ENCODE peak calls at places on chromosomes 11 and 22, in ten cellular contexts. One of them, this sample, is unnamed.

GRCh38 chr11:44112083-44112865 is 16.8 kb downstream of the EXT2 start:
- DNase-seq in Right ventricle myocardium superior: peak
- DNase-seq in neural crest cell: no peak
- DNase-seq in thoracic aorta: no peak
- DNase-seq in dorsolateral prefrontal cortex: peak
- DNase-seq in H9: no peak
- DNase-seq in right cardiac atrium: peak
- DNase-seq in activated CD4-positive, alpha-beta memory T cell treated with anti-CD3 and anti-CD28 coated beads for 36 hours: peak
- DNase-seq in type B pancreatic cell: no peak
- DNase-seq in iPS-NIHi11: no peak
- DNase-seq in this sample: no peak

GRCh38 chr22:18952022-18952421 is 15.9 kb upstream of the PRODH start:
- DNase-seq in Right ventricle myocardium superior: peak
- DNase-seq in neural crest cell: no peak
- DNase-seq in thoracic aorta: no peak
- DNase-seq in dorsolateral prefrontal cortex: no peak
- DNase-seq in H9: no peak
- DNase-seq in right cardiac atrium: no peak
- DNase-seq in activated CD4-positive, alpha-beta memory T cell treated with anti-CD3 and anti-CD28 coated beads for 36 hours: no peak
- DNase-seq in type B pancreatic cell: no peak
- DNase-seq in iPS-NIHi11: no peak
- DNase-seq in this sample: no peak

GRCh38 chr11:34809191-34810106 is 106.7 kb downstream of the APIP start:
- DNase-seq in Right ventricle myocardium superior: no peak
- DNase-seq in neural crest cell: no peak
- DNase-seq in thoracic aorta: no peak
- DNase-seq in dorsolateral prefrontal cortex: no peak
- DNase-seq in H9: no peak
- DNase-seq in right cardiac atrium: no peak
- DNase-seq in activated CD4-positive, alpha-beta memory T cell treated with anti-CD3 and anti-CD28 coated beads for 36 hours: no peak
- DNase-seq in type B pancreatic cell: no peak
- DNase-seq in iPS-NIHi11: no peak
- DNase-seq in this sample: no peak

GRCh38 chr11:134443246-134443645 is 31.2 kb upstream of the B3GAT1 start:
- DNase-seq in Right ventricle myocardium superior: no peak
- DNase-seq in neural crest cell: no peak
- DNase-seq in thoracic aorta: no peak
- DNase-seq in dorsolateral prefrontal cortex: no peak
- DNase-seq in H9: no peak
- DNase-seq in right cardiac atrium: no peak
- DNase-seq in activated CD4-positive, alpha-beta memory T cell treated with anti-CD3 and anti-CD28 coated beads for 36 hours: no peak
- DNase-seq in type B pancreatic cell: no peak
- DNase-seq in iPS-NIHi11: no peak
- DNase-seq in this sample: no peak

GRCh38 chr22:21064917-21065864 is 19.4 kb downstream of the LRRC74B start:
- DNase-seq in Right ventricle myocardium superior: no peak
- DNase-seq in neural crest cell: no peak
- DNase-seq in thoracic aorta: no peak
- DNase-seq in dorsolateral prefrontal cortex: no peak
- DNase-seq in H9: no peak
- DNase-seq in right cardiac atrium: no peak
- DNase-seq in activated CD4-positive, alpha-beta memory T cell treated with anti-CD3 and anti-CD28 coated beads for 36 hours: no peak
- DNase-seq in type B pancreatic cell: no peak
- DNase-seq in iPS-NIHi11: no peak
- DNase-seq in this sample: no peak

GRCh38 chr11:76212086-76213035 is 6.1 kb upstream of the WNT11 start:
- DNase-seq in Right ventricle myocardium superior: peak
- DNase-seq in neural crest cell: no peak
- DNase-seq in thoracic aorta: no peak
- DNase-seq in dorsolateral prefrontal cortex: no peak
- DNase-seq in H9: no peak
- DNase-seq in right cardiac atrium: peak
- DNase-seq in activated CD4-positive, alpha-beta memory T cell treated with anti-CD3 and anti-CD28 coated beads for 36 hours: no peak
- DNase-seq in type B pancreatic cell: no peak
- DNase-seq in iPS-NIHi11: no peak
- DNase-seq in this sample: no peak

GRCh38 chr11:44188643-44189042 is 93.2 kb downstream of the EXT2 start:
- DNase-seq in Right ventricle myocardium superior: no peak
- DNase-seq in neural crest cell: no peak
- DNase-seq in thoracic aorta: no peak
- DNase-seq in dorsolateral prefrontal cortex: no peak
- DNase-seq in H9: no peak
- DNase-seq in right cardiac atrium: no peak
- DNase-seq in activated CD4-positive, alpha-beta memory T cell treated with anti-CD3 and anti-CD28 coated beads for 36 hours: no peak
- DNase-seq in type B pancreatic cell: no peak
- DNase-seq in iPS-NIHi11: no peak
- DNase-seq in this sample: no peak

GRCh38 chr11:39435641-39436040 is 2023.8 kb downstream of the LRRC4C start:
- DNase-seq in Right ventricle myocardium superior: no peak
- DNase-seq in neural crest cell: no peak
- DNase-seq in thoracic aorta: no peak
- DNase-seq in dorsolateral prefrontal cortex: no peak
- DNase-seq in H9: no peak
- DNase-seq in right cardiac atrium: no peak
- DNase-seq in activated CD4-positive, alpha-beta memory T cell treated with anti-CD3 and anti-CD28 coated beads for 36 hours: no peak
- DNase-seq in type B pancreatic cell: no peak
- DNase-seq in iPS-NIHi11: no peak
- DNase-seq in this sample: no peak

GRCh38 chr22:33050614-33051230 is 7.5 kb downstream of the SYN3 start:
- DNase-seq in Right ventricle myocardium superior: no peak
- DNase-seq in neural crest cell: no peak
- DNase-seq in thoracic aorta: no peak
- DNase-seq in dorsolateral prefrontal cortex: no peak
- DNase-seq in H9: no peak
- DNase-seq in right cardiac atrium: no peak
- DNase-seq in activated CD4-positive, alpha-beta memory T cell treated with anti-CD3 and anti-CD28 coated beads for 36 hours: no peak
- DNase-seq in type B pancreatic cell: no peak
- DNase-seq in iPS-NIHi11: no peak
- DNase-seq in this sample: no peak

GRCh38 chr11:83583953-83584352 is 297.8 kb upstream of the CCDC90B start:
- DNase-seq in Right ventricle myocardium superior: no peak
- DNase-seq in neural crest cell: no peak
- DNase-seq in thoracic aorta: no peak
- DNase-seq in dorsolateral prefrontal cortex: no peak
- DNase-seq in H9: no peak
- DNase-seq in right cardiac atrium: no peak
- DNase-seq in activated CD4-positive, alpha-beta memory T cell treated with anti-CD3 and anti-CD28 coated beads for 36 hours: no peak
- DNase-seq in type B pancreatic cell: no peak
- DNase-seq in iPS-NIHi11: no peak
- DNase-seq in this sample: no peak

GRCh38 chr22:45626198-45626651 is 45.4 kb upstream of the ATXN10 start:
- DNase-seq in Right ventricle myocardium superior: no peak
- DNase-seq in neural crest cell: no peak
- DNase-seq in thoracic aorta: no peak
- DNase-seq in dorsolateral prefrontal cortex: no peak
- DNase-seq in H9: no peak
- DNase-seq in right cardiac atrium: no peak
- DNase-seq in activated CD4-positive, alpha-beta memory T cell treated with anti-CD3 and anti-CD28 coated beads for 36 hours: no peak
- DNase-seq in type B pancreatic cell: no peak
- DNase-seq in iPS-NIHi11: no peak
- DNase-seq in this sample: no peak

GRCh38 chr11:102421262-102421661 is 31.3 kb downstream of the TMEM123 start:
- DNase-seq in Right ventricle myocardium superior: no peak
- DNase-seq in neural crest cell: no peak
- DNase-seq in thoracic aorta: no peak
- DNase-seq in dorsolateral prefrontal cortex: peak
- DNase-seq in H9: no peak
- DNase-seq in right cardiac atrium: no peak
- DNase-seq in activated CD4-positive, alpha-beta memory T cell treated with anti-CD3 and anti-CD28 coated beads for 36 hours: no peak
- DNase-seq in type B pancreatic cell: no peak
- DNase-seq in iPS-NIHi11: no peak
- DNase-seq in this sample: peak

GRCh38 chr22:40216041-40216756 is 38.5 kb downstream of the TNRC6B start:
- DNase-seq in Right ventricle myocardium superior: no peak
- DNase-seq in neural crest cell: no peak
- DNase-seq in thoracic aorta: no peak
- DNase-seq in dorsolateral prefrontal cortex: no peak
- DNase-seq in H9: peak
- DNase-seq in right cardiac atrium: no peak
- DNase-seq in activated CD4-positive, alpha-beta memory T cell treated with anti-CD3 and anti-CD28 coated beads for 36 hours: peak
- DNase-seq in type B pancreatic cell: peak
- DNase-seq in iPS-NIHi11: no peak
- DNase-seq in this sample: no peak

GRCh38 chr22:32079110-32080089 is 36.3 kb downstream of the SLC5A1 start:
- DNase-seq in Right ventricle myocardium superior: no peak
- DNase-seq in neural crest cell: no peak
- DNase-seq in thoracic aorta: no peak
- DNase-seq in dorsolateral prefrontal cortex: no peak
- DNase-seq in H9: peak
- DNase-seq in right cardiac atrium: no peak
- DNase-seq in activated CD4-positive, alpha-beta memory T cell treated with anti-CD3 and anti-CD28 coated beads for 36 hours: no peak
- DNase-seq in type B pancreatic cell: no peak
- DNase-seq in iPS-NIHi11: peak
- DNase-seq in this sample: no peak

GRCh38 chr11:62472063-62472884 is 53.4 kb downstream of the SCGB1A1 start:
- DNase-seq in Right ventricle myocardium superior: no peak
- DNase-seq in neural crest cell: no peak
- DNase-seq in thoracic aorta: no peak
- DNase-seq in dorsolateral prefrontal cortex: no peak
- DNase-seq in H9: no peak
- DNase-seq in right cardiac atrium: no peak
- DNase-seq in activated CD4-positive, alpha-beta memory T cell treated with anti-CD3 and anti-CD28 coated beads for 36 hours: peak
- DNase-seq in type B pancreatic cell: no peak
- DNase-seq in iPS-NIHi11: no peak
- DNase-seq in this sample: no peak

GRCh38 chr11:70423523-70424505 is 25.5 kb downstream of the CTTN start:
- DNase-seq in Right ventricle myocardium superior: no peak
- DNase-seq in neural crest cell: no peak
- DNase-seq in thoracic aorta: no peak
- DNase-seq in dorsolateral prefrontal cortex: no peak
- DNase-seq in H9: no peak
- DNase-seq in right cardiac atrium: peak
- DNase-seq in activated CD4-positive, alpha-beta memory T cell treated with anti-CD3 and anti-CD28 coated beads for 36 hours: peak
- DNase-seq in type B pancreatic cell: no peak
- DNase-seq in iPS-NIHi11: peak
- DNase-seq in this sample: no peak

GRCh38 chr11:122342089-122342749 is 226.2 kb upstream of the BLID start:
- DNase-seq in Right ventricle myocardium superior: no peak
- DNase-seq in neural crest cell: no peak
- DNase-seq in thoracic aorta: no peak
- DNase-seq in dorsolateral prefrontal cortex: no peak
- DNase-seq in H9: no peak
- DNase-seq in right cardiac atrium: no peak
- DNase-seq in activated CD4-positive, alpha-beta memory T cell treated with anti-CD3 and anti-CD28 coated beads for 36 hours: no peak
- DNase-seq in type B pancreatic cell: no peak
- DNase-seq in iPS-NIHi11: no peak
- DNase-seq in this sample: no peak

GRCh38 chr22:49883294-49883640 is 29.6 kb downstream of the ZBED4 start:
- DNase-seq in Right ventricle myocardium superior: no peak
- DNase-seq in neural crest cell: no peak
- DNase-seq in thoracic aorta: no peak
- DNase-seq in dorsolateral prefrontal cortex: no peak
- DNase-seq in H9: no peak
- DNase-seq in right cardiac atrium: no peak
- DNase-seq in activated CD4-positive, alpha-beta memory T cell treated with anti-CD3 and anti-CD28 coated beads for 36 hours: no peak
- DNase-seq in type B pancreatic cell: no peak
- DNase-seq in iPS-NIHi11: no peak
- DNase-seq in this sample: no peak

GRCh38 chr22:47168900-47169800 is 406.7 kb downstream of the TBC1D22A start:
- DNase-seq in Right ventricle myocardium superior: peak
- DNase-seq in neural crest cell: no peak
- DNase-seq in thoracic aorta: no peak
- DNase-seq in dorsolateral prefrontal cortex: no peak
- DNase-seq in H9: peak
- DNase-seq in right cardiac atrium: peak
- DNase-seq in activated CD4-positive, alpha-beta memory T cell treated with anti-CD3 and anti-CD28 coated beads for 36 hours: no peak
- DNase-seq in type B pancreatic cell: peak
- DNase-seq in iPS-NIHi11: peak
- DNase-seq in this sample: no peak

GRCh38 chr11:68045900-68046299 is 7.1 kb downstream of the TCIRG1 start:
- DNase-seq in Right ventricle myocardium superior: no peak
- DNase-seq in neural crest cell: no peak
- DNase-seq in thoracic aorta: no peak
- DNase-seq in dorsolateral prefrontal cortex: no peak
- DNase-seq in H9: no peak
- DNase-seq in right cardiac atrium: peak
- DNase-seq in activated CD4-positive, alpha-beta memory T cell treated with anti-CD3 and anti-CD28 coated beads for 36 hours: no peak
- DNase-seq in type B pancreatic cell: no peak
- DNase-seq in iPS-NIHi11: no peak
- DNase-seq in this sample: no peak

GRCh38 chr11:74037309-74037708 is 28.4 kb upstream of the UCP3 start:
- DNase-seq in Right ventricle myocardium superior: no peak
- DNase-seq in neural crest cell: no peak
- DNase-seq in thoracic aorta: no peak
- DNase-seq in dorsolateral prefrontal cortex: no peak
- DNase-seq in H9: no peak
- DNase-seq in right cardiac atrium: no peak
- DNase-seq in activated CD4-positive, alpha-beta memory T cell treated with anti-CD3 and anti-CD28 coated beads for 36 hours: no peak
- DNase-seq in type B pancreatic cell: no peak
- DNase-seq in iPS-NIHi11: no peak
- DNase-seq in this sample: no peak

GRCh38 chr11:15117751-15118150 is 3.0 kb downstream of the INSC start:
- DNase-seq in Right ventricle myocardium superior: no peak
- DNase-seq in neural crest cell: peak
- DNase-seq in thoracic aorta: no peak
- DNase-seq in dorsolateral prefrontal cortex: peak
- DNase-seq in H9: no peak
- DNase-seq in right cardiac atrium: no peak
- DNase-seq in activated CD4-positive, alpha-beta memory T cell treated with anti-CD3 and anti-CD28 coated beads for 36 hours: no peak
- DNase-seq in type B pancreatic cell: no peak
- DNase-seq in iPS-NIHi11: no peak
- DNase-seq in this sample: no peak

GRCh38 chr11:96061730-96062524 is 138.0 kb upstream of the MTMR2 start:
- DNase-seq in Right ventricle myocardium superior: no peak
- DNase-seq in neural crest cell: no peak
- DNase-seq in thoracic aorta: no peak
- DNase-seq in dorsolateral prefrontal cortex: no peak
- DNase-seq in H9: no peak
- DNase-seq in right cardiac atrium: no peak
- DNase-seq in activated CD4-positive, alpha-beta memory T cell treated with anti-CD3 and anti-CD28 coated beads for 36 hours: peak
- DNase-seq in type B pancreatic cell: no peak
- DNase-seq in iPS-NIHi11: no peak
- DNase-seq in this sample: no peak

GRCh38 chr11:110086892-110087309 is 6.3 kb upstream of the ZC3H12C start:
- DNase-seq in Right ventricle myocardium superior: no peak
- DNase-seq in neural crest cell: no peak
- DNase-seq in thoracic aorta: no peak
- DNase-seq in dorsolateral prefrontal cortex: no peak
- DNase-seq in H9: no peak
- DNase-seq in right cardiac atrium: no peak
- DNase-seq in activated CD4-positive, alpha-beta memory T cell treated with anti-CD3 and anti-CD28 coated beads for 36 hours: no peak
- DNase-seq in type B pancreatic cell: no peak
- DNase-seq in iPS-NIHi11: no peak
- DNase-seq in this sample: no peak

GRCh38 chr11:117083011-117083940 is 15.0 kb downstream of the SIK3 start:
- DNase-seq in Right ventricle myocardium superior: no peak
- DNase-seq in neural crest cell: no peak
- DNase-seq in thoracic aorta: no peak
- DNase-seq in dorsolateral prefrontal cortex: peak
- DNase-seq in H9: no peak
- DNase-seq in right cardiac atrium: no peak
- DNase-seq in activated CD4-positive, alpha-beta memory T cell treated with anti-CD3 and anti-CD28 coated beads for 36 hours: no peak
- DNase-seq in type B pancreatic cell: no peak
- DNase-seq in iPS-NIHi11: no peak
- DNase-seq in this sample: no peak

GRCh38 chr11:113663567-113663966 is 42.5 kb downstream of the TMPRSS5 start:
- DNase-seq in Right ventricle myocardium superior: no peak
- DNase-seq in neural crest cell: no peak
- DNase-seq in thoracic aorta: no peak
- DNase-seq in dorsolateral prefrontal cortex: no peak
- DNase-seq in H9: no peak
- DNase-seq in right cardiac atrium: no peak
- DNase-seq in activated CD4-positive, alpha-beta memory T cell treated with anti-CD3 and anti-CD28 coated beads for 36 hours: no peak
- DNase-seq in type B pancreatic cell: no peak
- DNase-seq in iPS-NIHi11: no peak
- DNase-seq in this sample: no peak

GRCh38 chr11:128391809-128392208 is 195.5 kb downstream of the ETS1 start:
- DNase-seq in Right ventricle myocardium superior: no peak
- DNase-seq in neural crest cell: no peak
- DNase-seq in thoracic aorta: no peak
- DNase-seq in dorsolateral prefrontal cortex: no peak
- DNase-seq in H9: no peak
- DNase-seq in right cardiac atrium: no peak
- DNase-seq in activated CD4-positive, alpha-beta memory T cell treated with anti-CD3 and anti-CD28 coated beads for 36 hours: no peak
- DNase-seq in type B pancreatic cell: no peak
- DNase-seq in iPS-NIHi11: no peak
- DNase-seq in this sample: no peak

GRCh38 chr11:69799582-69799981 is 19.6 kb downstream of the FGF3 start:
- DNase-seq in Right ventricle myocardium superior: no peak
- DNase-seq in neural crest cell: no peak
- DNase-seq in thoracic aorta: no peak
- DNase-seq in dorsolateral prefrontal cortex: no peak
- DNase-seq in H9: peak
- DNase-seq in right cardiac atrium: no peak
- DNase-seq in activated CD4-positive, alpha-beta memory T cell treated with anti-CD3 and anti-CD28 coated beads for 36 hours: no peak
- DNase-seq in type B pancreatic cell: no peak
- DNase-seq in iPS-NIHi11: peak
- DNase-seq in this sample: no peak